ENCODE peak calls at places on chromosome 17, in seven cellular contexts. P, J, S, E, F, M and A are unnamed samples.
A peak's percentile ranks its signal among the peaks of the same experiment; 100 is the strongest.

GRCh38 chr17:60277258-60277657 is 114.7 kb downstream of the USP32 start:
- DNase-seq in P (no peak), S (no peak), E (no peak), F (no peak), M (no peak), J (no peak), A (no peak)

GRCh38 chr17:7912927-7913524 is 3.1 kb downstream of the RNF227 start:
- DNase-seq in E (peak; percentile 64), F (peak; percentile 76), P (no peak), M (peak; percentile 86), J (peak; percentile 93), S (peak; percentile 33), A (peak; percentile 92)

GRCh38 chr17:8253801-8254200 is 4.7 kb downstream of the PFAS start:
- DNase-seq in J (peak; percentile 63), E (no peak), F (no peak), S (no peak), P (no peak), M (no peak), A (no peak)

GRCh38 chr17:71866095-71866494 is 254.7 kb upstream of the SOX9 start:
- DNase-seq in E (no peak), J (no peak), S (no peak), P (no peak), M (no peak), F (no peak), A (no peak)

GRCh38 chr17:35244345-35245195 is 1.7 kb downstream of the SLFN5 start:
- DNase-seq in F (peak; percentile 95), M (peak; percentile 92), P (peak; percentile 92), S (no peak), E (no peak), J (peak; percentile 99), A (peak; percentile 98)

GRCh38 chr17:19299214-19299747 is 62.1 kb downstream of the EPN2 start:
- DNase-seq in M (no peak), F (no peak), P (no peak), J (no peak), S (no peak), E (no peak), A (no peak)

GRCh38 chr17:75096082-75096625 is 8.4 kb downstream of the SLC16A5 start:
- DNase-seq in P (peak; percentile 60), S (no peak), F (peak; percentile 90), E (no peak), M (peak; percentile 62), J (no peak), A (peak; percentile 38)

GRCh38 chr17:50359998-50360461 is 13.0 kb downstream of the MRPL27 start:
- DNase-seq in F (no peak), E (no peak), S (no peak), J (no peak), P (no peak), M (no peak), A (no peak)

GRCh38 chr17:8954339-8954738 is 11.2 kb downstream of the PIK3R5 start:
- DNase-seq in J (no peak), P (peak; percentile 76), S (no peak), M (no peak), E (no peak), F (no peak), A (no peak)

GRCh38 chr17:72025113-72025512 is 95.7 kb upstream of the SOX9 start:
- DNase-seq in P (no peak), S (no peak), J (no peak), M (no peak), E (no peak), F (no peak), A (no peak)

GRCh38 chr17:31408586-31408985 is 17.1 kb downstream of the RAB11FIP4 start:
- DNase-seq in S (no peak), F (no peak), M (no peak), E (no peak), P (no peak), J (no peak), A (no peak)